ENCODE peak calls at places on chromosomes 3 and 15, in six cellular contexts. One of them, this sample, is unnamed. For H3K4me1, the result is how much of the 10 kb centered on the place peaks cover.

GRCh38 chr3:85148056-85148455 is 189.3 kb downstream of the CADM2 start:
- DNase-seq in PC-9: no peak
- DNase-seq in ovary: no peak
- DNase-seq in CD8-positive, alpha-beta T cell: no peak
- DNase-seq in NT2/D1: no peak
- DNase-seq in body of pancreas: no peak
- DNase-seq in this sample: no peak

GRCh38 chr3:57007513-57008415 is 52.7 kb upstream of the SPATA12 start:
- DNase-seq in PC-9: peak
- DNase-seq in ovary: peak
- DNase-seq in CD8-positive, alpha-beta T cell: no peak
- DNase-seq in NT2/D1: no peak
- DNase-seq in body of pancreas: peak
- DNase-seq in this sample: peak

GRCh38 chr3:122936335-122936734 is 91.2 kb downstream of the SEMA5B start:
- DNase-seq in PC-9: no peak
- DNase-seq in ovary: no peak
- DNase-seq in CD8-positive, alpha-beta T cell: no peak
- DNase-seq in NT2/D1: no peak
- DNase-seq in body of pancreas: peak
- DNase-seq in this sample: no peak

GRCh38 chr3:149134560-149134959 is 5.1 kb downstream of the HPS3 start:
- DNase-seq in PC-9: no peak
- DNase-seq in ovary: no peak
- DNase-seq in CD8-positive, alpha-beta T cell: no peak
- DNase-seq in NT2/D1: no peak
- DNase-seq in body of pancreas: no peak
- DNase-seq in this sample: peak

GRCh38 chr3:150236683-150237082 is 171.4 kb upstream of the TSC22D2 start:
- DNase-seq in PC-9: no peak
- DNase-seq in ovary: no peak
- DNase-seq in CD8-positive, alpha-beta T cell: no peak
- DNase-seq in NT2/D1: no peak
- DNase-seq in body of pancreas: no peak
- DNase-seq in this sample: no peak

GRCh38 chr3:170502297-170502696 is 83.6 kb downstream of the SLC7A14 start:
- DNase-seq in PC-9: peak
- DNase-seq in ovary: peak
- DNase-seq in CD8-positive, alpha-beta T cell: no peak
- DNase-seq in NT2/D1: no peak
- DNase-seq in body of pancreas: no peak
- DNase-seq in this sample: no peak

GRCh38 chr15:52261498-52262242 is 33.9 kb downstream of the MYO5C start:
- DNase-seq in PC-9: peak
- DNase-seq in ovary: peak
- DNase-seq in CD8-positive, alpha-beta T cell: peak
- DNase-seq in NT2/D1: peak
- DNase-seq in body of pancreas: peak
- DNase-seq in this sample: peak

GRCh38 chr3:72458365-72458764 is 389.9 kb downstream of the SHQ1 start:
- DNase-seq in PC-9: peak
- DNase-seq in ovary: no peak
- DNase-seq in CD8-positive, alpha-beta T cell: no peak
- DNase-seq in NT2/D1: no peak
- DNase-seq in body of pancreas: peak
- DNase-seq in this sample: no peak

GRCh38 chr3:98359993-98360675 is 6.5 kb downstream of the OR5K4 start:
- DNase-seq in PC-9: peak
- DNase-seq in ovary: no peak
- DNase-seq in CD8-positive, alpha-beta T cell: no peak
- DNase-seq in NT2/D1: no peak
- DNase-seq in body of pancreas: no peak
- DNase-seq in this sample: no peak

GRCh38 chr3:173650596-173650995 is 253.1 kb downstream of the NLGN1 start:
- DNase-seq in PC-9: no peak
- DNase-seq in ovary: no peak
- DNase-seq in CD8-positive, alpha-beta T cell: no peak
- DNase-seq in NT2/D1: no peak
- DNase-seq in body of pancreas: no peak
- DNase-seq in this sample: no peak

GRCh38 chr15:57570994-57571393 is 20.7 kb upstream of the MYZAP start:
- DNase-seq in PC-9: peak
- DNase-seq in ovary: no peak
- DNase-seq in CD8-positive, alpha-beta T cell: no peak
- DNase-seq in NT2/D1: no peak
- DNase-seq in body of pancreas: no peak
- DNase-seq in this sample: no peak

GRCh38 chr15:93180128-93180527 is 91.1 kb upstream of the RGMA start:
- DNase-seq in PC-9: no peak
- DNase-seq in ovary: no peak
- DNase-seq in CD8-positive, alpha-beta T cell: no peak
- DNase-seq in NT2/D1: no peak
- DNase-seq in body of pancreas: no peak
- DNase-seq in this sample: no peak

GRCh38 chr3:97821413-97821809 is 400 bp upstream of the CRYBG3 start:
- DNase-seq in PC-9: no peak
- DNase-seq in ovary: peak
- DNase-seq in CD8-positive, alpha-beta T cell: no peak
- DNase-seq in NT2/D1: peak
- DNase-seq in body of pancreas: peak
- DNase-seq in this sample: peak

GRCh38 chr3:186664506-186664905 is 1.3 kb upstream of the HRG start:
- DNase-seq in PC-9: no peak
- DNase-seq in ovary: no peak
- DNase-seq in CD8-positive, alpha-beta T cell: no peak
- DNase-seq in NT2/D1: peak
- DNase-seq in body of pancreas: no peak
- DNase-seq in this sample: no peak

GRCh38 chr3:186668426-186668825 is 2.6 kb downstream of the HRG start:
- DNase-seq in PC-9: no peak
- DNase-seq in ovary: no peak
- DNase-seq in CD8-positive, alpha-beta T cell: no peak
- DNase-seq in NT2/D1: no peak
- DNase-seq in body of pancreas: no peak
- DNase-seq in this sample: no peak

GRCh38 chr3:186665484-186666188 is at the start of gene HRG:
- DNase-seq in PC-9: no peak
- DNase-seq in ovary: no peak
- DNase-seq in CD8-positive, alpha-beta T cell: no peak
- DNase-seq in NT2/D1: no peak
- DNase-seq in body of pancreas: no peak
- DNase-seq in this sample: no peak

GRCh38 chr3:186663351-186664118 is 2.3 kb upstream of the HRG start:
- DNase-seq in PC-9: no peak
- DNase-seq in ovary: no peak
- DNase-seq in CD8-positive, alpha-beta T cell: no peak
- DNase-seq in NT2/D1: peak
- DNase-seq in body of pancreas: no peak
- DNase-seq in this sample: no peak

GRCh38 chr3:186664119-186664495 is 1.7 kb upstream of the HRG start:
- DNase-seq in PC-9: no peak
- DNase-seq in ovary: no peak
- DNase-seq in CD8-positive, alpha-beta T cell: no peak
- DNase-seq in NT2/D1: peak
- DNase-seq in body of pancreas: no peak
- DNase-seq in this sample: no peak
- H3K4me1 ChIP-seq in PC-9: under half
- H3K4me1 ChIP-seq in ovary: under half
- H3K4me1 ChIP-seq in CD8-positive, alpha-beta T cell: under half
- H3K4me1 ChIP-seq in NT2/D1: under half
- H3K4me1 ChIP-seq in body of pancreas: under half
- H3K4me1 ChIP-seq in this sample: under half

GRCh38 chr15:63022181-63022580 is 20.4 kb upstream of the TPM1 start:
- DNase-seq in PC-9: no peak
- DNase-seq in ovary: no peak
- DNase-seq in CD8-positive, alpha-beta T cell: no peak
- DNase-seq in NT2/D1: no peak
- DNase-seq in body of pancreas: no peak
- DNase-seq in this sample: no peak
- H3K4me1 ChIP-seq in PC-9: under half
- H3K4me1 ChIP-seq in ovary: under half
- H3K4me1 ChIP-seq in CD8-positive, alpha-beta T cell: under half
- H3K4me1 ChIP-seq in NT2/D1: under half
- H3K4me1 ChIP-seq in body of pancreas: under half
- H3K4me1 ChIP-seq in this sample: under half

DNA sequence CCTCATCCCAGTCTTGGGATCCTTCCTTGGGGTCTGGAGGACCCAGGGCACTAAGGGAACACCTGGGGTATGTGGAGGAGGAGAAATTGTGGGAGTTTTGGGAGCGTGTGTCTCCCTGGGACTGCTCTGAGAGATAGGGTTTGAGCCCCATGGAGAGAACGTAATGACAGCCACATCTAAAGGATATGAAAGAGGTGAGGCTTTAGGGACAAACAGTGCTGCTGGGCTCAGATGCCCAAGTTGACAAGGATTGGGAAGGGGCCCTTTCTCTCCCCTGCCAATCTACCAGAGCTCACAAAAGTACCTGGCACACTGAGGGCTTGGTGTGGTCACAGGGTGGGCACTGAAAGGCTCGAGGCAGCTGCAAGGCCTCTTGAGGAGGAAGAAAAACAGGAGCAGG is 13.3 kb upstream of the STARD5 start:
- DNase-seq in PC-9: no peak
- DNase-seq in ovary: no peak
- DNase-seq in CD8-positive, alpha-beta T cell: no peak
- DNase-seq in NT2/D1: no peak
- DNase-seq in body of pancreas: no peak
- DNase-seq in this sample: no peak
- H3K4me1 ChIP-seq in PC-9: under half
- H3K4me1 ChIP-seq in ovary: under half
- H3K4me1 ChIP-seq in CD8-positive, alpha-beta T cell: under half
- H3K4me1 ChIP-seq in NT2/D1: under half
- H3K4me1 ChIP-seq in body of pancreas: under half
- H3K4me1 ChIP-seq in this sample: under half

GRCh38 chr15:96353378-96353930 is 23.0 kb downstream of the NR2F2 start:
- DNase-seq in PC-9: no peak
- DNase-seq in ovary: no peak
- DNase-seq in CD8-positive, alpha-beta T cell: no peak
- DNase-seq in NT2/D1: no peak
- DNase-seq in body of pancreas: no peak
- DNase-seq in this sample: no peak
- H3K4me1 ChIP-seq in PC-9: under half
- H3K4me1 ChIP-seq in ovary: under half
- H3K4me1 ChIP-seq in CD8-positive, alpha-beta T cell: under half
- H3K4me1 ChIP-seq in NT2/D1: under half
- H3K4me1 ChIP-seq in body of pancreas: under half
- H3K4me1 ChIP-seq in this sample: under half

GRCh38 chr3:43290961-43291360 is 4.6 kb downstream of the SNRK start:
- DNase-seq in PC-9: no peak
- DNase-seq in ovary: no peak
- DNase-seq in CD8-positive, alpha-beta T cell: no peak
- DNase-seq in NT2/D1: no peak
- DNase-seq in body of pancreas: no peak
- DNase-seq in this sample: no peak

GRCh38 chr3:43288850-43289249 is 2.5 kb downstream of the SNRK start:
- DNase-seq in PC-9: no peak
- DNase-seq in ovary: no peak
- DNase-seq in CD8-positive, alpha-beta T cell: no peak
- DNase-seq in NT2/D1: no peak
- DNase-seq in body of pancreas: no peak
- DNase-seq in this sample: no peak

GRCh38 chr3:43287514-43287913 is 1.2 kb downstream of the SNRK start:
- DNase-seq in PC-9: no peak
- DNase-seq in ovary: no peak
- DNase-seq in CD8-positive, alpha-beta T cell: no peak
- DNase-seq in NT2/D1: no peak
- DNase-seq in body of pancreas: no peak
- DNase-seq in this sample: no peak

GRCh38 chr3:43288366-43288765 is 2.0 kb downstream of the SNRK start:
- DNase-seq in PC-9: no peak
- DNase-seq in ovary: no peak
- DNase-seq in CD8-positive, alpha-beta T cell: no peak
- DNase-seq in NT2/D1: no peak
- DNase-seq in body of pancreas: no peak
- DNase-seq in this sample: no peak

DNA sequence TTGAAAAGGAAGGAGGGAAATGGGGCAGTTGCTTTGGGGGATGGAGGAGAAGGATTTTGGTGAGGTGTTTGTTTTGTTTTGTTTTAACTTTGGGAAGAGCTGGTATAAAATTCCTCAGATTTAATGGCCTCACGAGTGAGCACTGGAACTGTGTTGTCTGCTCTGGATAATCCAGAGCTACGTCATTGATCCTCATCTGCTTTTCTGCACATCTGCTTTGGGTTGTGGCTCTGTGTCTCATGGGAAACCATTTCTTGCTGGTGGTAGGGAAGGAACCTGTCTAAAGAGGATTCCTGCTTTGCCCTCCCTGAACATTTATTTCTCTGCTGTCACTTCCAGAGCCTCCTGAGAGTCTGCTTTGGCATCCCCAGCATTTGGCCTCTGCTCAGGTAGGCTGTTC is 3.1 kb downstream of the SNRK start:
- DNase-seq in PC-9: no peak
- DNase-seq in ovary: no peak
- DNase-seq in CD8-positive, alpha-beta T cell: no peak
- DNase-seq in NT2/D1: no peak
- DNase-seq in body of pancreas: no peak
- DNase-seq in this sample: no peak
- H3K4me1 ChIP-seq in PC-9: under half
- H3K4me1 ChIP-seq in ovary: under half
- H3K4me1 ChIP-seq in CD8-positive, alpha-beta T cell: half or more
- H3K4me1 ChIP-seq in NT2/D1: under half
- H3K4me1 ChIP-seq in body of pancreas: half or more
- H3K4me1 ChIP-seq in this sample: under half

GRCh38 chr15:66711886-66712285 is 9.8 kb downstream of the SMAD6 start:
- DNase-seq in PC-9: no peak
- DNase-seq in ovary: no peak
- DNase-seq in CD8-positive, alpha-beta T cell: no peak
- DNase-seq in NT2/D1: no peak
- DNase-seq in body of pancreas: no peak
- DNase-seq in this sample: no peak

GRCh38 chr15:66708389-66708788 is 6.4 kb downstream of the SMAD6 start:
- DNase-seq in PC-9: no peak
- DNase-seq in ovary: no peak
- DNase-seq in CD8-positive, alpha-beta T cell: no peak
- DNase-seq in NT2/D1: no peak
- DNase-seq in body of pancreas: no peak
- DNase-seq in this sample: no peak

GRCh38 chr15:66709884-66710283 is 7.8 kb downstream of the SMAD6 start:
- DNase-seq in PC-9: no peak
- DNase-seq in ovary: no peak
- DNase-seq in CD8-positive, alpha-beta T cell: no peak
- DNase-seq in NT2/D1: no peak
- DNase-seq in body of pancreas: no peak
- DNase-seq in this sample: no peak

GRCh38 chr15:66713843-66714508 is 11.9 kb downstream of the SMAD6 start:
- DNase-seq in PC-9: no peak
- DNase-seq in ovary: no peak
- DNase-seq in CD8-positive, alpha-beta T cell: no peak
- DNase-seq in NT2/D1: no peak
- DNase-seq in body of pancreas: no peak
- DNase-seq in this sample: no peak

GRCh38 chr15:66711260-66711659 is 9.2 kb downstream of the SMAD6 start:
- DNase-seq in PC-9: no peak
- DNase-seq in ovary: no peak
- DNase-seq in CD8-positive, alpha-beta T cell: no peak
- DNase-seq in NT2/D1: no peak
- DNase-seq in body of pancreas: no peak
- DNase-seq in this sample: no peak
- H3K4me1 ChIP-seq in PC-9: under half
- H3K4me1 ChIP-seq in ovary: under half
- H3K4me1 ChIP-seq in CD8-positive, alpha-beta T cell: under half
- H3K4me1 ChIP-seq in NT2/D1: under half
- H3K4me1 ChIP-seq in body of pancreas: under half
- H3K4me1 ChIP-seq in this sample: under half

GRCh38 chr3:58106640-58107039 is 98.4 kb downstream of the FLNB start:
- DNase-seq in PC-9: no peak
- DNase-seq in ovary: no peak
- DNase-seq in CD8-positive, alpha-beta T cell: no peak
- DNase-seq in NT2/D1: no peak
- DNase-seq in body of pancreas: no peak
- DNase-seq in this sample: peak
- H3K4me1 ChIP-seq in PC-9: under half
- H3K4me1 ChIP-seq in ovary: under half
- H3K4me1 ChIP-seq in CD8-positive, alpha-beta T cell: under half
- H3K4me1 ChIP-seq in NT2/D1: under half
- H3K4me1 ChIP-seq in body of pancreas: under half
- H3K4me1 ChIP-seq in this sample: under half